ENCODE peak calls at places on chromosome 16, in nine cellular contexts. W is stomach, R is K562, I is SK-N-SH, Q is sigmoid colon, E is tibial nerve, K is GM12878, A is upper lobe of left lung, T is H1. Y is an unnamed sample.

GRCh38 chr16:88805340-88805715 is 1.7 kb downstream of the CDT1 start:
- DNase-seq in E (no peak), W (no peak), Q (no peak), K (no peak), R (no peak), T (no peak), I (no peak), A (no peak), Y (no peak)

GRCh38 chr16:75262800-75263127 is 11.3 kb upstream of the BCAR1 start:
- DNase-seq in K (no peak), T (no peak), R (no peak), W (no peak), I (no peak), A (no peak), Q (no peak), E (no peak), Y (no peak)

GRCh38 chr16:3180445-3180878 is 7.5 kb upstream of the OR1F1 start:
- DNase-seq in W (no peak), T (no peak), A (no peak), Q (peak; percentile 57), K (no peak), I (no peak), R (peak; percentile 27), E (no peak), Y (no peak)

GRCh38 chr16:2919511-2920255 is 8.0 kb downstream of the FLYWCH1 start:
- DNase-seq in Q (peak; percentile 83), T (no peak), E (peak; percentile 77), K (no peak), A (peak; percentile 36), R (peak; percentile 58), W (peak; percentile 62), I (peak; percentile 84), Y (peak; percentile 69)

GRCh38 chr16:75062135-75062943 is 54.2 kb downstream of the LDHD start:
- DNase-seq in A (peak; percentile 40), T (no peak), I (no peak), K (no peak), W (peak; percentile 96), Q (peak; percentile 87), E (no peak), R (peak; percentile 60), Y (peak; percentile 42)

GRCh38 chr16:64362193-64362592 is 759.7 kb downstream of the CDH11 start:
- DNase-seq in K (no peak), R (no peak), A (no peak), I (no peak), Q (no peak), W (no peak), E (no peak), T (no peak), Y (no peak)

GRCh38 chr16:25823891-25824290 is 132.1 kb downstream of the HS3ST4 start:
- DNase-seq in Q (no peak), T (no peak), E (no peak), W (no peak), K (no peak), A (peak; percentile 72), R (no peak), I (no peak), Y (no peak)

GRCh38 chr16:69286941-69287713 is 24.0 kb upstream of the VPS4A start:
- DNase-seq in R (peak; percentile 32), W (no peak), A (peak; percentile 86), Q (peak; percentile 81), I (peak; percentile 39), K (peak; percentile 5), T (no peak), E (peak; percentile 87), Y (peak; percentile 44)

GRCh38 chr16:19527161-19527560 is 3.4 kb downstream of the CCP110 start:
- DNase-seq in E (no peak), R (no peak), Q (no peak), T (no peak), K (no peak), I (no peak), W (no peak), A (no peak), Y (no peak)

GRCh38 chr16:8568231-8568617 is 22.1 kb downstream of the TMEM114 start:
- DNase-seq in E (no peak), Q (no peak), R (no peak), K (no peak), A (no peak), T (no peak), I (no peak), W (no peak), Y (no peak)

GRCh38 chr16:261031-261691 is 14.6 kb downstream of the RGS11 start:
- DNase-seq in T (no peak), A (no peak), W (no peak), I (no peak), K (no peak), E (no peak), Q (no peak), R (no peak), Y (no peak)

GRCh38 chr16:88923926-88924833 is 52.8 kb downstream of the CBFA2T3 start:
- DNase-seq in Q (no peak), R (no peak), T (no peak), K (no peak), E (no peak), A (no peak), W (no peak), I (no peak), Y (no peak)

GRCh38 chr16:17474572-17474971 is 3.8 kb upstream of the XYLT1 start:
- DNase-seq in A (no peak), E (no peak), Q (no peak), W (no peak), R (no peak), K (no peak), T (no peak), I (no peak), Y (no peak)

DNA sequence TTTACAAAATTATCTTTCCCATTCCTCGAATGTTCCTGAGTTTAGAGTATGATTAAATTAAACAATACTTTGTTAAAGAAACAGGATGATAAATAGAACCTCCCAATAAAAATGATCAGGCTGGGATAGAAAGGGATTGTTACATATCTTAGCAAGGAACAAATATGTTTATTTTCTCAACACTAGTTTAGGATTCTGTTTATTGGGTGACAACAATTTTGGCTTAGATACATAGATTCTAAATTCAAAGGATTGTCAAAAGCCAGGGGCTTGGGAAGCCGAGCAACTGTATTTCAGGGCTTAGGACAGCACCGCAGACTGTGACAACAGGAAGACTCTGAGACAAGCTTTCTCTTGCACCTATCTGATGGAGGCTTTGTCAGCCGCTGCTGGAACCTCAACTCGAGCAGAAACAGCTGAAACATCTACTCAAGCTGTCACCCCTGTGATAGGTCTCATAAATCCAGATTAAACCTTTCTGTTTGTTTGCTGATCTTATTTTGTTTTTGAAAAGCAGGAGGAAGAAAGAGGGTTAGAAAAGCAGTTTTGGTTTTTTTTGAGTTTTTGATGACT is 562.8 kb upstream of the ZFHX3 start:
- DNase-seq in R (no peak), E (no peak), A (no peak), Q (no peak), K (no peak), W (no peak), I (no peak), T (no peak), Y (no peak)
- H3K27me3 ChIP-seq in R (peaks cover 5% of the 10 kb centered on the region), E (no peaks in the 10 kb centered on the region), A (no peaks in the 10 kb centered on the region), Q (peaks cover 4% of the 10 kb centered on the region), K (no peaks in the 10 kb centered on the region), W (peaks cover 52% of the 10 kb centered on the region), I (no peaks in the 10 kb centered on the region), T (no peaks in the 10 kb centered on the region), Y (no peaks in the 10 kb centered on the region)

GRCh38 chr16:66905633-66906539 is 12.8 kb downstream of the CDH16 start:
- DNase-seq in Q (no peak), A (peak; percentile 46), K (no peak), T (no peak), W (peak; percentile 86), R (peak; percentile 90), I (peak; percentile 41), E (no peak), Y (peak; percentile 68)
- TF ChIP-seq EP300 in Q (no peak), A (no peak), K (no peak), T (no peak), W (no peak), R (no peak), I (no peak), E (no peak), Y (no peak)

DNA sequence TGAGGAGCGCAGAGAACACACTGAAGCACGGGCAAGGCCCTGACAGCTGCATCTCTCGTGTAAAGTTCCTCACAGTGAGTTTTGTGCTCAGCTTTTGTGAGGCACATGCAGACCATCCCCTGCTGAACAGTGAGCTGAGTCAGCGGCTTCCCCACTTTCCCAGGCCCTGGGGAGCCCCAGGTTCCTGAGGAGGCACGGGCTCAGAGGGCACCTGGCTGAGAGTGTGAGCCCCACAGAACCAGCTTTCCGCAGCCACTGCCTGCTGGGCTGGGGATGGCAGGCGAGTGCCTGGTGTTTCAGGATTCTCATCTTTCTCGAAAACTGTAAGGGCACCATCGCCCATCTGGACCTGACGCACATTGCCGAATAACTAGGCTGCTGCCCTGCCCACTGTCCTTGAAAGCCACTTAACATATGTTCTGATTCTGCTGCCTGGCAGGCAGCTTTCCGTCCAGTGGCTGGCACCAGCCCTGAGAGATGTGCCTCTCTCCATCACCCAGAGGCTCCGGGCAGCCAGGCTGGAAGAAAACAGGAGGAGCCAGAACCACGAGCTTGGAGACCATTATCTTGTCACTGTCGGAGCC is 266.7 kb upstream of the FOXF1 start:
- DNase-seq in R (no peak), T (no peak), K (no peak), W (no peak), A (no peak), Q (peak; percentile 54), E (no peak), I (no peak), Y (no peak)
- H3K27me3 ChIP-seq in R (peaks cover 47% of the 10 kb centered on the region), T (no peaks in the 10 kb centered on the region), K (no peaks in the 10 kb centered on the region), W (no peaks in the 10 kb centered on the region), A (no peaks in the 10 kb centered on the region), Q (no peaks in the 10 kb centered on the region), E (peaks cover 28% of the 10 kb centered on the region), I (peaks cover 87% of the 10 kb centered on the region), Y (no peaks in the 10 kb centered on the region)

DNA sequence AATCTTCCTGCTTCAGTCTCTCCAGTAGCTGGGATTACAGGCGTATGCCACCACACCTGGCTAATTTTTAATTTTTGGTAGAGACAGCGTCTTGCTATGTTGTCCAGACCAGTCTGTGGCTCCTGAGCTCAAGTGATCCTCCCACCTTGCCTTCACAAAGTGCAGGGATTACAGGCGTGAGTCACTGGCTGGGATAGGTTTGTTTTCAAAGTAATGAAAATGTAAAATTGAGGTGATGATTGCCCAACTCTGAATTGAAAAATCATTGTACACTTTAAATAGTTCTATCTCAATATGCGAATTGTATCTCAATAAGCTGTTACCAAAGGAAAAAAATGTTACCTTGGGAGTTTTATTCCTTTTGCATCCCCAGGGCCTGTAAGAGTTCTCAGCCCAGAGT is 1.2 kb upstream of the AMFR start:
- DNase-seq in I (no peak), R (no peak), T (no peak), Q (no peak), K (no peak), A (no peak), E (no peak), W (no peak), Y (no peak)
- TF ChIP-seq EP300 in I (no peak), R (no peak), T (no peak), Q (no peak), K (no peak), A (no peak), E (no peak), W (no peak), Y (no peak)

Y was measured in ovary.